ENCODE peak calls at places on chromosome 1, in six cellular contexts. One of them, this sample, is unnamed.

GRCh38 chr1:24923485-24924113 is 6.5 kb downstream of the RUNX3 start:
- DNase-seq in suprapubic skin: no peak
- DNase-seq in activated T-cell treated with anti-CD3 and anti-CD28 coated beads, Interleukin-2, amount 50 U/mL, for 4 hours: no peak
- DNase-seq in effector CD4-positive, alpha-beta T cell: no peak
- DNase-seq in substantia nigra: no peak
- DNase-seq in activated CD4-positive, alpha-beta T cell treated with anti-CD3 and anti-CD28 coated beads for 24 hours: no peak
- DNase-seq in this sample: no peak

GRCh38 chr1:226002667-226003501 is 3.7 kb upstream of the SDE2 start:
- DNase-seq in suprapubic skin: peak
- DNase-seq in activated T-cell treated with anti-CD3 and anti-CD28 coated beads, Interleukin-2, amount 50 U/mL, for 4 hours: no peak
- DNase-seq in effector CD4-positive, alpha-beta T cell: no peak
- DNase-seq in substantia nigra: peak
- DNase-seq in activated CD4-positive, alpha-beta T cell treated with anti-CD3 and anti-CD28 coated beads for 24 hours: peak
- DNase-seq in this sample: peak

GRCh38 chr1:43015269-43015668 is 56.6 kb upstream of the SLC2A1 start:
- DNase-seq in suprapubic skin: no peak
- DNase-seq in activated T-cell treated with anti-CD3 and anti-CD28 coated beads, Interleukin-2, amount 50 U/mL, for 4 hours: no peak
- DNase-seq in effector CD4-positive, alpha-beta T cell: no peak
- DNase-seq in substantia nigra: no peak
- DNase-seq in activated CD4-positive, alpha-beta T cell treated with anti-CD3 and anti-CD28 coated beads for 24 hours: no peak
- DNase-seq in this sample: no peak

GRCh38 chr1:198185101-198185500 is 28.3 kb downstream of the NEK7 start:
- DNase-seq in suprapubic skin: no peak
- DNase-seq in activated T-cell treated with anti-CD3 and anti-CD28 coated beads, Interleukin-2, amount 50 U/mL, for 4 hours: no peak
- DNase-seq in effector CD4-positive, alpha-beta T cell: no peak
- DNase-seq in substantia nigra: no peak
- DNase-seq in activated CD4-positive, alpha-beta T cell treated with anti-CD3 and anti-CD28 coated beads for 24 hours: no peak
- DNase-seq in this sample: no peak

GRCh38 chr1:119266386-119266785 is 102.2 kb upstream of the HAO2 start:
- DNase-seq in suprapubic skin: no peak
- DNase-seq in activated T-cell treated with anti-CD3 and anti-CD28 coated beads, Interleukin-2, amount 50 U/mL, for 4 hours: no peak
- DNase-seq in effector CD4-positive, alpha-beta T cell: no peak
- DNase-seq in substantia nigra: no peak
- DNase-seq in activated CD4-positive, alpha-beta T cell treated with anti-CD3 and anti-CD28 coated beads for 24 hours: no peak
- DNase-seq in this sample: no peak

GRCh38 chr1:185681034-185681633 is 53.1 kb upstream of the HMCN1 start:
- DNase-seq in suprapubic skin: no peak
- DNase-seq in activated T-cell treated with anti-CD3 and anti-CD28 coated beads, Interleukin-2, amount 50 U/mL, for 4 hours: no peak
- DNase-seq in effector CD4-positive, alpha-beta T cell: no peak
- DNase-seq in substantia nigra: no peak
- DNase-seq in activated CD4-positive, alpha-beta T cell treated with anti-CD3 and anti-CD28 coated beads for 24 hours: no peak
- DNase-seq in this sample: peak

GRCh38 chr1:115642168-115643072 is 650 bp downstream of the VANGL1 start:
- DNase-seq in suprapubic skin: no peak
- DNase-seq in activated T-cell treated with anti-CD3 and anti-CD28 coated beads, Interleukin-2, amount 50 U/mL, for 4 hours: no peak
- DNase-seq in effector CD4-positive, alpha-beta T cell: no peak
- DNase-seq in substantia nigra: no peak
- DNase-seq in activated CD4-positive, alpha-beta T cell treated with anti-CD3 and anti-CD28 coated beads for 24 hours: no peak
- DNase-seq in this sample: no peak

GRCh38 chr1:108533351-108534083 is 26.4 kb upstream of the EEIG2 start:
- DNase-seq in suprapubic skin: no peak
- DNase-seq in activated T-cell treated with anti-CD3 and anti-CD28 coated beads, Interleukin-2, amount 50 U/mL, for 4 hours: no peak
- DNase-seq in effector CD4-positive, alpha-beta T cell: no peak
- DNase-seq in substantia nigra: no peak
- DNase-seq in activated CD4-positive, alpha-beta T cell treated with anti-CD3 and anti-CD28 coated beads for 24 hours: no peak
- DNase-seq in this sample: no peak

GRCh38 chr1:109764561-109765482 is 1.1 kb upstream of the EPS8L3 start:
- DNase-seq in suprapubic skin: peak
- DNase-seq in activated T-cell treated with anti-CD3 and anti-CD28 coated beads, Interleukin-2, amount 50 U/mL, for 4 hours: no peak
- DNase-seq in effector CD4-positive, alpha-beta T cell: no peak
- DNase-seq in substantia nigra: no peak
- DNase-seq in activated CD4-positive, alpha-beta T cell treated with anti-CD3 and anti-CD28 coated beads for 24 hours: no peak
- DNase-seq in this sample: peak

GRCh38 chr1:206556047-206556747 is 48.9 kb downstream of the RASSF5 start:
- DNase-seq in suprapubic skin: no peak
- DNase-seq in activated T-cell treated with anti-CD3 and anti-CD28 coated beads, Interleukin-2, amount 50 U/mL, for 4 hours: no peak
- DNase-seq in effector CD4-positive, alpha-beta T cell: no peak
- DNase-seq in substantia nigra: no peak
- DNase-seq in activated CD4-positive, alpha-beta T cell treated with anti-CD3 and anti-CD28 coated beads for 24 hours: no peak
- DNase-seq in this sample: no peak

GRCh38 chr1:33163621-33164071 is 18.2 kb downstream of the TRIM62 start:
- DNase-seq in suprapubic skin: no peak
- DNase-seq in activated T-cell treated with anti-CD3 and anti-CD28 coated beads, Interleukin-2, amount 50 U/mL, for 4 hours: no peak
- DNase-seq in effector CD4-positive, alpha-beta T cell: no peak
- DNase-seq in substantia nigra: no peak
- DNase-seq in activated CD4-positive, alpha-beta T cell treated with anti-CD3 and anti-CD28 coated beads for 24 hours: no peak
- DNase-seq in this sample: no peak

GRCh38 chr1:214857716-214858115 is 224.8 kb upstream of the KCNK2 start:
- DNase-seq in suprapubic skin: no peak
- DNase-seq in activated T-cell treated with anti-CD3 and anti-CD28 coated beads, Interleukin-2, amount 50 U/mL, for 4 hours: no peak
- DNase-seq in effector CD4-positive, alpha-beta T cell: no peak
- DNase-seq in substantia nigra: no peak
- DNase-seq in activated CD4-positive, alpha-beta T cell treated with anti-CD3 and anti-CD28 coated beads for 24 hours: no peak
- DNase-seq in this sample: no peak

GRCh38 chr1:68321084-68321685 is 88.9 kb upstream of the WLS start:
- DNase-seq in suprapubic skin: no peak
- DNase-seq in activated T-cell treated with anti-CD3 and anti-CD28 coated beads, Interleukin-2, amount 50 U/mL, for 4 hours: no peak
- DNase-seq in effector CD4-positive, alpha-beta T cell: no peak
- DNase-seq in substantia nigra: peak
- DNase-seq in activated CD4-positive, alpha-beta T cell treated with anti-CD3 and anti-CD28 coated beads for 24 hours: no peak
- DNase-seq in this sample: peak

GRCh38 chr1:41619511-41620364 is 135.3 kb upstream of the EDN2 start:
- DNase-seq in suprapubic skin: no peak
- DNase-seq in activated T-cell treated with anti-CD3 and anti-CD28 coated beads, Interleukin-2, amount 50 U/mL, for 4 hours: no peak
- DNase-seq in effector CD4-positive, alpha-beta T cell: no peak
- DNase-seq in substantia nigra: no peak
- DNase-seq in activated CD4-positive, alpha-beta T cell treated with anti-CD3 and anti-CD28 coated beads for 24 hours: no peak
- DNase-seq in this sample: no peak

GRCh38 chr1:37808369-37809319 is 636 bp upstream of the YRDC start:
- DNase-seq in suprapubic skin: peak
- DNase-seq in activated T-cell treated with anti-CD3 and anti-CD28 coated beads, Interleukin-2, amount 50 U/mL, for 4 hours: peak
- DNase-seq in effector CD4-positive, alpha-beta T cell: peak
- DNase-seq in substantia nigra: peak
- DNase-seq in activated CD4-positive, alpha-beta T cell treated with anti-CD3 and anti-CD28 coated beads for 24 hours: no peak
- DNase-seq in this sample: no peak

GRCh38 chr1:45411510-45411899 is 71.3 kb upstream of the MUTYH start:
- DNase-seq in suprapubic skin: no peak
- DNase-seq in activated T-cell treated with anti-CD3 and anti-CD28 coated beads, Interleukin-2, amount 50 U/mL, for 4 hours: no peak
- DNase-seq in effector CD4-positive, alpha-beta T cell: no peak
- DNase-seq in substantia nigra: no peak
- DNase-seq in activated CD4-positive, alpha-beta T cell treated with anti-CD3 and anti-CD28 coated beads for 24 hours: no peak
- DNase-seq in this sample: no peak

GRCh38 chr1:217230412-217230811 is 400.5 kb downstream of the GPATCH2 start:
- DNase-seq in suprapubic skin: no peak
- DNase-seq in activated T-cell treated with anti-CD3 and anti-CD28 coated beads, Interleukin-2, amount 50 U/mL, for 4 hours: no peak
- DNase-seq in effector CD4-positive, alpha-beta T cell: no peak
- DNase-seq in substantia nigra: no peak
- DNase-seq in activated CD4-positive, alpha-beta T cell treated with anti-CD3 and anti-CD28 coated beads for 24 hours: no peak
- DNase-seq in this sample: no peak

GRCh38 chr1:201217146-201217545 is 26.5 kb downstream of the IGFN1 start:
- DNase-seq in suprapubic skin: peak
- DNase-seq in activated T-cell treated with anti-CD3 and anti-CD28 coated beads, Interleukin-2, amount 50 U/mL, for 4 hours: no peak
- DNase-seq in effector CD4-positive, alpha-beta T cell: no peak
- DNase-seq in substantia nigra: no peak
- DNase-seq in activated CD4-positive, alpha-beta T cell treated with anti-CD3 and anti-CD28 coated beads for 24 hours: no peak
- DNase-seq in this sample: no peak

GRCh38 chr1:108512239-108513071 is 47.4 kb upstream of the EEIG2 start:
- DNase-seq in suprapubic skin: no peak
- DNase-seq in activated T-cell treated with anti-CD3 and anti-CD28 coated beads, Interleukin-2, amount 50 U/mL, for 4 hours: no peak
- DNase-seq in effector CD4-positive, alpha-beta T cell: no peak
- DNase-seq in substantia nigra: no peak
- DNase-seq in activated CD4-positive, alpha-beta T cell treated with anti-CD3 and anti-CD28 coated beads for 24 hours: no peak
- DNase-seq in this sample: no peak

GRCh38 chr1:192807221-192807967 is 1.4 kb upstream of the RGS2 start:
- DNase-seq in suprapubic skin: no peak
- DNase-seq in activated T-cell treated with anti-CD3 and anti-CD28 coated beads, Interleukin-2, amount 50 U/mL, for 4 hours: no peak
- DNase-seq in effector CD4-positive, alpha-beta T cell: peak
- DNase-seq in substantia nigra: no peak
- DNase-seq in activated CD4-positive, alpha-beta T cell treated with anti-CD3 and anti-CD28 coated beads for 24 hours: no peak
- DNase-seq in this sample: no peak

GRCh38 chr1:31302749-31303441 is 6.1 kb downstream of the ZCCHC17 start:
- DNase-seq in suprapubic skin: no peak
- DNase-seq in activated T-cell treated with anti-CD3 and anti-CD28 coated beads, Interleukin-2, amount 50 U/mL, for 4 hours: no peak
- DNase-seq in effector CD4-positive, alpha-beta T cell: no peak
- DNase-seq in substantia nigra: no peak
- DNase-seq in activated CD4-positive, alpha-beta T cell treated with anti-CD3 and anti-CD28 coated beads for 24 hours: no peak
- DNase-seq in this sample: no peak

GRCh38 chr1:14742181-14742980 is 143.9 kb downstream of the KAZN start:
- DNase-seq in suprapubic skin: no peak
- DNase-seq in activated T-cell treated with anti-CD3 and anti-CD28 coated beads, Interleukin-2, amount 50 U/mL, for 4 hours: no peak
- DNase-seq in effector CD4-positive, alpha-beta T cell: no peak
- DNase-seq in substantia nigra: no peak
- DNase-seq in activated CD4-positive, alpha-beta T cell treated with anti-CD3 and anti-CD28 coated beads for 24 hours: no peak
- DNase-seq in this sample: no peak

GRCh38 chr1:207032528-207033017 is at the start of gene C1orf116:
- DNase-seq in suprapubic skin: no peak
- DNase-seq in activated T-cell treated with anti-CD3 and anti-CD28 coated beads, Interleukin-2, amount 50 U/mL, for 4 hours: no peak
- DNase-seq in effector CD4-positive, alpha-beta T cell: no peak
- DNase-seq in substantia nigra: no peak
- DNase-seq in activated CD4-positive, alpha-beta T cell treated with anti-CD3 and anti-CD28 coated beads for 24 hours: no peak
- DNase-seq in this sample: no peak

GRCh38 chr1:212432163-212432705 is 486 bp upstream of the NENF start:
- DNase-seq in suprapubic skin: no peak
- DNase-seq in activated T-cell treated with anti-CD3 and anti-CD28 coated beads, Interleukin-2, amount 50 U/mL, for 4 hours: no peak
- DNase-seq in effector CD4-positive, alpha-beta T cell: no peak
- DNase-seq in substantia nigra: no peak
- DNase-seq in activated CD4-positive, alpha-beta T cell treated with anti-CD3 and anti-CD28 coated beads for 24 hours: no peak
- DNase-seq in this sample: no peak

GRCh38 chr1:47317841-47318240 is 3.9 kb upstream of the STIL start:
- DNase-seq in suprapubic skin: no peak
- DNase-seq in activated T-cell treated with anti-CD3 and anti-CD28 coated beads, Interleukin-2, amount 50 U/mL, for 4 hours: no peak
- DNase-seq in effector CD4-positive, alpha-beta T cell: no peak
- DNase-seq in substantia nigra: no peak
- DNase-seq in activated CD4-positive, alpha-beta T cell treated with anti-CD3 and anti-CD28 coated beads for 24 hours: no peak
- DNase-seq in this sample: no peak

GRCh38 chr1:234582186-234582585 is 27.8 kb downstream of the IRF2BP2 start:
- DNase-seq in suprapubic skin: no peak
- DNase-seq in activated T-cell treated with anti-CD3 and anti-CD28 coated beads, Interleukin-2, amount 50 U/mL, for 4 hours: no peak
- DNase-seq in effector CD4-positive, alpha-beta T cell: no peak
- DNase-seq in substantia nigra: no peak
- DNase-seq in activated CD4-positive, alpha-beta T cell treated with anti-CD3 and anti-CD28 coated beads for 24 hours: no peak
- DNase-seq in this sample: no peak

GRCh38 chr1:91273875-91274274 is 130.8 kb downstream of the HFM1 start:
- DNase-seq in suprapubic skin: no peak
- DNase-seq in activated T-cell treated with anti-CD3 and anti-CD28 coated beads, Interleukin-2, amount 50 U/mL, for 4 hours: no peak
- DNase-seq in effector CD4-positive, alpha-beta T cell: no peak
- DNase-seq in substantia nigra: no peak
- DNase-seq in activated CD4-positive, alpha-beta T cell treated with anti-CD3 and anti-CD28 coated beads for 24 hours: no peak
- DNase-seq in this sample: no peak

GRCh38 chr1:230746617-230747016 is 571 bp upstream of the CAPN9 start:
- DNase-seq in suprapubic skin: no peak
- DNase-seq in activated T-cell treated with anti-CD3 and anti-CD28 coated beads, Interleukin-2, amount 50 U/mL, for 4 hours: no peak
- DNase-seq in effector CD4-positive, alpha-beta T cell: no peak
- DNase-seq in substantia nigra: no peak
- DNase-seq in activated CD4-positive, alpha-beta T cell treated with anti-CD3 and anti-CD28 coated beads for 24 hours: no peak
- DNase-seq in this sample: no peak

GRCh38 chr1:242534753-242535152 is 10.3 kb upstream of the PLD5 start:
- DNase-seq in suprapubic skin: no peak
- DNase-seq in activated T-cell treated with anti-CD3 and anti-CD28 coated beads, Interleukin-2, amount 50 U/mL, for 4 hours: no peak
- DNase-seq in effector CD4-positive, alpha-beta T cell: no peak
- DNase-seq in substantia nigra: no peak
- DNase-seq in activated CD4-positive, alpha-beta T cell treated with anti-CD3 and anti-CD28 coated beads for 24 hours: no peak
- DNase-seq in this sample: no peak

GRCh38 chr1:226625326-226625725 is 76.8 kb downstream of the STUM start:
- DNase-seq in suprapubic skin: peak
- DNase-seq in activated T-cell treated with anti-CD3 and anti-CD28 coated beads, Interleukin-2, amount 50 U/mL, for 4 hours: no peak
- DNase-seq in effector CD4-positive, alpha-beta T cell: no peak
- DNase-seq in substantia nigra: no peak
- DNase-seq in activated CD4-positive, alpha-beta T cell treated with anti-CD3 and anti-CD28 coated beads for 24 hours: no peak
- DNase-seq in this sample: no peak

GRCh38 chr1:56425494-56425860 is 153.9 kb downstream of the PLPP3 start:
- DNase-seq in suprapubic skin: no peak
- DNase-seq in activated T-cell treated with anti-CD3 and anti-CD28 coated beads, Interleukin-2, amount 50 U/mL, for 4 hours: no peak
- DNase-seq in effector CD4-positive, alpha-beta T cell: no peak
- DNase-seq in substantia nigra: no peak
- DNase-seq in activated CD4-positive, alpha-beta T cell treated with anti-CD3 and anti-CD28 coated beads for 24 hours: no peak
- DNase-seq in this sample: no peak

GRCh38 chr1:155044812-155045690 is 6.1 kb upstream of the ADAM15 start:
- DNase-seq in suprapubic skin: no peak
- DNase-seq in activated T-cell treated with anti-CD3 and anti-CD28 coated beads, Interleukin-2, amount 50 U/mL, for 4 hours: peak
- DNase-seq in effector CD4-positive, alpha-beta T cell: peak
- DNase-seq in substantia nigra: peak
- DNase-seq in activated CD4-positive, alpha-beta T cell treated with anti-CD3 and anti-CD28 coated beads for 24 hours: peak
- DNase-seq in this sample: peak

GRCh38 chr1:72186733-72187307 is 95.5 kb downstream of the NEGR1 start:
- DNase-seq in suprapubic skin: no peak
- DNase-seq in activated T-cell treated with anti-CD3 and anti-CD28 coated beads, Interleukin-2, amount 50 U/mL, for 4 hours: no peak
- DNase-seq in effector CD4-positive, alpha-beta T cell: no peak
- DNase-seq in substantia nigra: no peak
- DNase-seq in activated CD4-positive, alpha-beta T cell treated with anti-CD3 and anti-CD28 coated beads for 24 hours: no peak
- DNase-seq in this sample: no peak

GRCh38 chr1:243475966-243476365 is 220.1 kb downstream of the SDCCAG8 start:
- DNase-seq in suprapubic skin: no peak
- DNase-seq in activated T-cell treated with anti-CD3 and anti-CD28 coated beads, Interleukin-2, amount 50 U/mL, for 4 hours: no peak
- DNase-seq in effector CD4-positive, alpha-beta T cell: no peak
- DNase-seq in substantia nigra: peak
- DNase-seq in activated CD4-positive, alpha-beta T cell treated with anti-CD3 and anti-CD28 coated beads for 24 hours: no peak
- DNase-seq in this sample: no peak

GRCh38 chr1:77250126-77250525 is 30.9 kb upstream of the PIGK start:
- DNase-seq in suprapubic skin: no peak
- DNase-seq in activated T-cell treated with anti-CD3 and anti-CD28 coated beads, Interleukin-2, amount 50 U/mL, for 4 hours: no peak
- DNase-seq in effector CD4-positive, alpha-beta T cell: no peak
- DNase-seq in substantia nigra: no peak
- DNase-seq in activated CD4-positive, alpha-beta T cell treated with anti-CD3 and anti-CD28 coated beads for 24 hours: no peak
- DNase-seq in this sample: no peak

GRCh38 chr1:110557481-110557880 is 38.5 kb upstream of the KCNA10 start:
- DNase-seq in suprapubic skin: no peak
- DNase-seq in activated T-cell treated with anti-CD3 and anti-CD28 coated beads, Interleukin-2, amount 50 U/mL, for 4 hours: no peak
- DNase-seq in effector CD4-positive, alpha-beta T cell: no peak
- DNase-seq in substantia nigra: no peak
- DNase-seq in activated CD4-positive, alpha-beta T cell treated with anti-CD3 and anti-CD28 coated beads for 24 hours: no peak
- DNase-seq in this sample: no peak

GRCh38 chr1:216600730-216601426 is 122.4 kb downstream of the ESRRG start:
- DNase-seq in suprapubic skin: peak
- DNase-seq in activated T-cell treated with anti-CD3 and anti-CD28 coated beads, Interleukin-2, amount 50 U/mL, for 4 hours: no peak
- DNase-seq in effector CD4-positive, alpha-beta T cell: no peak
- DNase-seq in substantia nigra: peak
- DNase-seq in activated CD4-positive, alpha-beta T cell treated with anti-CD3 and anti-CD28 coated beads for 24 hours: no peak
- DNase-seq in this sample: peak

GRCh38 chr1:1624443-1625403 is 7.2 kb upstream of the MMP23B start:
- DNase-seq in suprapubic skin: peak
- DNase-seq in activated T-cell treated with anti-CD3 and anti-CD28 coated beads, Interleukin-2, amount 50 U/mL, for 4 hours: no peak
- DNase-seq in effector CD4-positive, alpha-beta T cell: no peak
- DNase-seq in substantia nigra: no peak
- DNase-seq in activated CD4-positive, alpha-beta T cell treated with anti-CD3 and anti-CD28 coated beads for 24 hours: no peak
- DNase-seq in this sample: no peak